ENCODE peak calls at places on chromosome X, in seven cellular contexts. U, C, K, V, X, L and A are unnamed samples.

GRCh38 chrX:112761239-112762207 is 79.1 kb downstream of the AMOT start:
- DNase-seq in V (no peak), X (no peak), K (no peak), U (no peak), L (no peak), C (no peak), A (no peak)

GRCh38 chrX:31036895-31037294 is 34.9 kb downstream of the FTHL17 start:
- DNase-seq in V (peak), L (no peak), K (peak), U (peak), X (peak), C (no peak), A (peak)

GRCh38 chrX:1327651-1328304 is 8.8 kb upstream of the IL3RA start:
- DNase-seq in K (no peak), L (peak), U (no peak), V (no peak), X (no peak), C (no peak), A (no peak)

GRCh38 chrX:42176790-42177189 is 253.4 kb upstream of the CASK start:
- DNase-seq in K (no peak), L (no peak), V (no peak), U (no peak), X (no peak), C (no peak), A (no peak)

GRCh38 chrX:37976153-37976552 is 30.2 kb upstream of the SYTL5 start:
- DNase-seq in X (no peak), V (no peak), C (no peak), K (peak), L (no peak), U (no peak), A (no peak)

GRCh38 chrX:3094261-3094660 is 53.0 kb downstream of the ARSF start:
- DNase-seq in C (no peak), X (peak), V (no peak), K (peak), L (no peak), U (no peak), A (no peak)

GRCh38 chrX:149462849-149463248 is 42.3 kb downstream of the IDS start:
- DNase-seq in K (peak), V (no peak), L (no peak), X (no peak), C (no peak), U (no peak), A (no peak)

GRCh38 chrX:129522184-129523059 is 868 bp downstream of the SMARCA1 start:
- DNase-seq in V (no peak), U (peak), K (peak), C (no peak), L (peak), X (peak), A (peak)

GRCh38 chrX:119482497-119483480 is 14.5 kb downstream of the SLC25A5 start:
- DNase-seq in V (peak), U (peak), C (peak), K (peak), L (peak), X (peak), A (peak)

GRCh38 chrX:42098897-42099296 is 175.5 kb upstream of the CASK start:
- DNase-seq in C (no peak), L (no peak), X (no peak), U (no peak), K (no peak), V (no peak), A (peak)

GRCh38 chrX:20001615-20002014 is 10.8 kb upstream of the BCLAF3 start:
- DNase-seq in C (no peak), L (no peak), K (no peak), U (no peak), V (no peak), X (no peak), A (no peak)

GRCh38 chrX:29671426-29671825 is 543.9 kb upstream of the MAGEB2 start:
- DNase-seq in K (no peak), V (no peak), C (no peak), U (no peak), X (no peak), L (no peak), A (no peak)

GRCh38 chrX:38138157-38138556 is 82.5 kb downstream of the SRPX start:
- DNase-seq in L (no peak), U (no peak), K (no peak), V (no peak), X (no peak), C (no peak), A (no peak)

GRCh38 chrX:74422029-74422352 is 698 bp downstream of the SLC16A2 start:
- DNase-seq in U (no peak), K (no peak), L (no peak), C (no peak), V (no peak), X (no peak), A (no peak)

GRCh38 chrX:21645437-21646220 is 12.5 kb downstream of the KLHL34 start:
- DNase-seq in C (no peak), U (no peak), L (no peak), X (no peak), V (no peak), K (no peak), A (no peak)

GRCh38 chrX:41332408-41332987 is 1.5 kb upstream of the DDX3X start:
- DNase-seq in X (peak), C (no peak), U (no peak), K (no peak), L (no peak), V (peak), A (peak)

GRCh38 chrX:154526901-154527675 is 11.1 kb upstream of the FAM3A start:
- DNase-seq in K (peak), U (peak), L (peak), V (peak), X (peak), C (peak), A (peak)
- H3K4me3 ChIP-seq in K (peak), U (peak), L (no peak), V (peak), X (peak), C (no peak), A (peak)

GRCh38 chrX:65695849-65696248 is 28.4 kb downstream of the MSN start:
- DNase-seq in X (no peak), L (no peak), V (no peak), C (no peak), K (no peak), U (no peak), A (no peak)

GRCh38 chrX:65697915-65698796 is 30.7 kb downstream of the MSN start:
- DNase-seq in K (no peak), U (no peak), V (peak), C (peak), X (peak), L (peak), A (peak)

GRCh38 chrX:65697173-65697572 is 29.7 kb downstream of the MSN start:
- DNase-seq in U (no peak), V (no peak), L (no peak), K (peak), C (no peak), X (no peak), A (no peak)

DNA sequence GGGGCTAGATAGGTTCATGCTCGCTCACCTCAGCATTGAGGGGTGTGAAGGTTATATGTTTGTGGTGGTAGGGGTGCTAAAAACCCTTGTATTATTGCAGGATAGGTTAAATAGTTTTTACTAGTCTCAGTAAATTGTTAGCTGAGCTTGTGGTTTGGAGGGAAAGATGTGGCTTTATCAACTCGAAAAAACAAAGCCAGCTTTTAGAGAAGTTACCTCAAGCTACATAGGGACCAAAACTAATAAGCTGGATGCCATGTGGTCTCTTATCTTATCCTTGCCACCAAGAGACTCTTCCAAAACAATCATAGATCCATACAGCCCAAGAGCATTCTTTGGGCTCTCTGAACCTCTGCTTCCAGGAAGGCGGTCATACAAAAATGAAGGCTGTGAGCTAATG is 29.2 kb downstream of the MSN start:
- DNase-seq in C (no peak), K (no peak), V (peak), U (no peak), X (no peak), L (no peak), A (no peak)
- H3K4me3 ChIP-seq in C (peak), K (no peak), V (peak), U (no peak), X (no peak), L (no peak), A (no peak)

GRCh38 chrX:44431206-44431605 is 87.7 kb upstream of the EFHC2 start:
- DNase-seq in X (no peak), L (no peak), K (peak), C (no peak), U (no peak), V (no peak), A (no peak)
- H3K4me3 ChIP-seq in X (no peak), L (no peak), K (no peak), C (no peak), U (no peak), V (no peak), A (no peak)

GRCh38 chrX:78139160-78140123 is at the start of gene TAF9B:
- DNase-seq in X (peak), U (peak), K (peak), V (peak), C (peak), L (peak), A (peak)

DNA sequence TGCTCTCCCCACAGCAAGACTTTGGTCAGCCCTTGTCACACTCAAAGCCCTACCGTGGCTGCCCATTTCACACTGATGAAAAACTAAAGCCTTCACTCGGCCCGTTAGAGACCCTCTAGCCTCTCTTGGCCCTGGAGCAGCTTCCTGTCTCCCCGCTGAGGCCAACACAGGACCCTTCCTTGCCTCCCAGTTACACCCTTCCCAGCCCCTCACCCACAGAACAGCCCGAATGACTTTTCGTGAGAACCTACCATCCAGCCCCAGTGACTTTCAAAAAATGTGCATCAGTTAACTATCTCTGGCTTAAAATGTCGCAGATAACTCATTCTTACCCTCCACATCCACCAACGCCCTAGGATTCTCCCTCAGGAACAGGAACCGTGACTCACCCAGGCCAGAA is 756 bp upstream of the TAF9B start:
- DNase-seq in U (no peak), V (no peak), X (no peak), K (no peak), L (no peak), C (no peak), A (no peak)
- H3K4me3 ChIP-seq in U (no peak), V (no peak), X (no peak), K (no peak), L (no peak), C (peak), A (peak)

GRCh38 chrX:57607295-57608187 is 15.7 kb downstream of the ZXDB start:
- DNase-seq in L (no peak), C (no peak), K (no peak), X (no peak), V (no peak), U (no peak), A (no peak)
- H3K4me3 ChIP-seq in L (no peak), C (no peak), K (no peak), X (no peak), V (no peak), U (no peak), A (peak)

DNA sequence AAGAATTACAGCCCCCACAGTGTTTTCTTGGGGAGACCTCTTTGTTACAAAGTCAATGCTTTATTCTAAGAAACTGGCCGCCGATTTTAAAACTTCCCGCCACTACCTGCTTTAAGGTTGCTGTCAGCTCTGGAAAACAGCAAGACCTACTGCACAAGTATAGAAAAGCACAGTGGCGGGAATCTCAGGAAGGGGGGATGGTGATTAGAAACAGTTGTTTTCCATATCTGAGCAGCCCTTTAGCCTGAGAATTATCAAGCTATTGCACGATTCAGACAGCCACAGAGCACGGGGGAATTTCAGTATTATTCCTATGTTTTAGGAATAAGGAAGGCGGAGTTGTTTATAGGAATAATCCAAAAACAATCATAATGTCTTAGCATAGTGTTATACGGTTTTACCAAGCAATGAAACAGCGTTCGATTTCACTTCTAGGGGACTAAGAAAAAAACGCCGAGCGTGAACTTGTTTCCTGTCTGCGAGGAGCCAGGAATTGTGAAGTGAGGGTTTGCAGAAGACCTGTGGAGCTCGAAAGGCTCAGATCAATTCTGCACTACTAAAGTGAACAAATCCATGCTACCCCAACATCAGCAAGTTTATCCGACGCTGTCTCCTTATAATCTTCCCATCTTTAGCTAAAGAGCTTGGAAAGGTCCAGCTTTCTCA is 81.3 kb downstream of the HMGN5 start:
- DNase-seq in X (peak), K (no peak), L (no peak), C (peak), V (peak), U (no peak), A (no peak)
- H3K4me3 ChIP-seq in X (peak), K (peak), L (peak), C (peak), V (peak), U (peak), A (peak)

GRCh38 chrX:46325312-46325877 is 219.8 kb downstream of the ZNF674 start:
- DNase-seq in C (no peak), V (no peak), K (peak), X (no peak), U (no peak), L (no peak), A (no peak)
- H3K4me3 ChIP-seq in C (no peak), V (no peak), K (no peak), X (no peak), U (no peak), L (no peak), A (peak)

GRCh38 chrX:103464071-103464773 is 55.1 kb downstream of the RAB40A start:
- DNase-seq in L (no peak), C (peak), X (no peak), K (peak), U (peak), V (peak), A (no peak)
- H3K4me3 ChIP-seq in L (no peak), C (peak), X (peak), K (peak), U (peak), V (peak), A (peak)

GRCh38 chrX:69503228-69503834 is 795 bp upstream of the NALF2 start:
- DNase-seq in K (peak), L (no peak), U (no peak), V (no peak), C (no peak), X (no peak), A (no peak)

GRCh38 chrX:69506617-69507499 is 2.7 kb downstream of the NALF2 start:
- DNase-seq in X (no peak), K (no peak), C (no peak), L (no peak), U (no peak), V (no peak), A (no peak)

GRCh38 chrX:69503835-69504625 is at the start of gene NALF2:
- DNase-seq in X (peak), K (peak), U (peak), C (no peak), V (peak), L (no peak), A (peak)

GRCh38 chrX:69505772-69506616 is 1.9 kb downstream of the NALF2 start:
- DNase-seq in X (no peak), C (no peak), K (no peak), V (no peak), L (no peak), U (no peak), A (no peak)

DNA sequence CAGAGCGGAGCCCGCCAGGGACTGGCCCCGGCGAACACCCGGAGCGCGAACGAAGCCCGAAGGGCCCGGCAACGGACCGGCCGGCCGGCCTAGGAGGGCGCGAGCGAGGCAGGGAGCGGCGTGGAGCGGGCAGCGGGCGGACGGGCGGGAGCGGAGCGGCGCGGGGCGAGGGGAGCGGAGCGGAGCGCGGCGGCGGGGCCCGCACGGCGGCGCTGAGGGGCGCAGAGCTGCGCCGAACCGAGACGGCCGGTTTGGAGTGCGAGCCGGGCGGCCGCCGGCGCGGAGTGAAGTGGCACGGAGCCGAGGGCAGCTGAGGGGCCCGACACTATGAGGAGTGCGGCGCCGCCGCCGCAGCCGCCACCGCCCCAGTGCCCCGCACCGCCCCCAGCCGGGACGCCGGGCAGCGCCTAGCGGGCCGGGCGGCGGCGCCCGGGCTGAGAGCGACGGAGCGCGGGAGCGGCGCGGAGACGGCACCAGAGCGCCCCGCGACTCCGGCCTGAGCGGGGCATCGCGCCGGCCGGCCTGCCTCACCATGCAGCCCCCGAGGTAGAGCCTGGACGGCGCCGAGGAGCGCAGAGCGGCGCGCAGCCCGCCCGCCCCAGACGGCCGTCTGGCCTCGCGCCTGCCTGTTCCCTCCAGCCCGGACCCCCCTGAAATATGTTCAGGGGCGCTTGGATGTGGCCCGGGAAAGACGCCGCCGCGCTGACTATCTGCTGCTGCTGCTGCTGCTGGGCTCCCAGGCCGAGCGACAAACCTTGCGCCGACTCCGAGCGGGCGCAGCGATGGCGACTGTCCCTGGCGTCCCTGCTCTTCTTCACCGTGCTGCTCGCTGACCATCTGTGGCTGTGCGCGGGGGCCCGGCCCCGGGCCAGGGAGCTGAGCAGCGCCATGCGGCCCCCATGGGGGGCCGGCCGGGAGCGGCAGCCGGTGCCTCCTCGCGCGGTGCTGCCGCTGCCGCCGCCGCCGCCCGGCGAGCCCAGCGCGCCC is 793 bp downstream of the NALF2 start:
- DNase-seq in K (no peak), X (no peak), U (no peak), L (no peak), V (no peak), C (no peak), A (no peak)
- H3K4me3 ChIP-seq in K (no peak), X (peak), U (peak), L (peak), V (peak), C (no peak), A (peak)

GRCh38 chrX:17374619-17375360 is at the start of gene NHS:
- DNase-seq in K (peak), L (peak), V (no peak), C (no peak), U (peak), X (peak), A (peak)

GRCh38 chrX:17375631-17376380 is 806 bp downstream of the NHS start:
- DNase-seq in X (no peak), U (peak), L (peak), K (peak), V (no peak), C (no peak), A (peak)

GRCh38 chrX:17377047-17377692 is 2.2 kb downstream of the NHS start:
- DNase-seq in V (no peak), U (peak), C (no peak), L (peak), K (peak), X (peak), A (peak)

GRCh38 chrX:17376381-17377046 is 1.5 kb downstream of the NHS start:
- DNase-seq in L (no peak), K (peak), X (peak), C (no peak), V (no peak), U (peak), A (no peak)

GRCh38 chrX:17375361-17375630 is 296 bp downstream of the NHS start:
- DNase-seq in C (no peak), L (no peak), X (peak), K (no peak), V (no peak), U (no peak), A (no peak)
- H3K4me3 ChIP-seq in C (no peak), L (peak), X (peak), K (peak), V (no peak), U (peak), A (peak)